ENCODE peak calls at places on chromosome 11, in nine cellular contexts. G is HTR-8/SVneo; H is HS-5; N is SW 1271; X is GM12865; Z is AG08396; J is activated CD4-positive, alpha-beta T cell treated with anti-CD3 and anti-CD28 coated beads, Interleukin-2, amount 50 U/mL, for 48 hours; D is central memory CD8-positive, alpha-beta T cell; F is erythroblast. Y is an unnamed sample.

GRCh38 chr11:72745925-72746550 is 6.2 kb downstream of the ARAP1 start:
- DNase-seq in G (no peak), H (no peak), N (no peak), X (no peak), Z (no peak), J (no peak), D (no peak), F (no peak), Y (no peak)

GRCh38 chr11:19849107-19849789 is 136.6 kb downstream of the NAV2 start:
- DNase-seq in G (no peak), H (no peak), N (no peak), X (no peak), Z (peak; percentile 41), J (no peak), D (no peak), F (no peak), Y (no peak)

GRCh38 chr11:31903225-31904074 is 92.3 kb upstream of the PAX6 start:
- DNase-seq in G (no peak), H (no peak), N (no peak), X (no peak), Z (no peak), J (no peak), D (no peak), F (no peak), Y (no peak)

GRCh38 chr11:64540426-64540825 is 50.6 kb upstream of the SLC22A12 start:
- DNase-seq in G (no peak), H (no peak), N (no peak), X (no peak), Z (no peak), J (no peak), D (no peak), F (no peak), Y (no peak)

GRCh38 chr11:73894725-73895335 is 18.0 kb downstream of the PAAF1 start:
- DNase-seq in G (no peak), H (peak; percentile 19), N (no peak), X (no peak), Z (peak; percentile 72), J (no peak), D (no peak), F (no peak), Y (no peak)

GRCh38 chr11:69919659-69920499 is 100.7 kb upstream of the FGF3 start:
- DNase-seq in G (no peak), H (no peak), N (no peak), X (no peak), Z (no peak), J (no peak), D (no peak), F (no peak), Y (no peak)

GRCh38 chr11:117019871-117020270 is 78.4 kb downstream of the SIK3 start:
- DNase-seq in G (no peak), H (no peak), N (no peak), X (peak; percentile 47), Z (no peak), J (no peak), D (no peak), F (peak; percentile 42), Y (no peak)

GRCh38 chr11:26621147-26621546 is 49.1 kb upstream of the MUC15 start:
- DNase-seq in G (peak; percentile 5), H (peak; percentile 84), N (no peak), X (no peak), Z (peak; percentile 39), J (no peak), D (no peak), F (no peak), Y (peak; percentile 67)

GRCh38 chr11:33701302-33701701 is 676 bp upstream of the C11orf91 start:
- DNase-seq in G (no peak), H (peak; percentile 57), N (no peak), X (no peak), Z (no peak), J (no peak), D (no peak), F (no peak), Y (no peak)

GRCh38 chr11:66966351-66966750 is 8.2 kb upstream of the PC start:
- DNase-seq in G (no peak), H (no peak), N (no peak), X (no peak), Z (no peak), J (no peak), D (no peak), F (no peak), Y (no peak)